ENCODE peak calls at places on chromosomes 2 and 18, in ten cellular contexts. G, Y, B, P, Q, M, K, A, W and X are unnamed samples. For H3K27me3 and H3K36me3, the result is how much of the 10 kb centered on the place peaks cover.

GRCh38 chr2:176129825-176130152 is 284 bp downstream of the HOXD8 start:
- DNase-seq in G (peak), Y (no peak), B (no peak), P (no peak), Q (no peak), M (no peak), K (no peak), A (peak), W (no peak), X (no peak)

GRCh38 chr2:20491739-20492531 is 45.1 kb downstream of the RHOB start:
- DNase-seq in G (no peak), Y (no peak), B (no peak), P (no peak), Q (no peak), M (no peak), K (no peak), A (no peak), W (no peak), X (no peak)

GRCh38 chr2:120920438-120920814 is 184.8 kb downstream of the GLI2 start:
- DNase-seq in G (no peak), Y (no peak), B (no peak), P (no peak), Q (no peak), M (no peak), K (peak), A (no peak), W (no peak), X (no peak)

GRCh38 chr18:48034651-48035555 is 104.4 kb upstream of the SMAD2 start:
- DNase-seq in G (no peak), Y (no peak), B (no peak), P (no peak), Q (no peak), M (peak), K (no peak), A (no peak), W (peak), X (no peak)

GRCh38 chr2:221844187-221844586 is 272.1 kb upstream of the EPHA4 start:
- DNase-seq in G (no peak), Y (no peak), B (no peak), P (no peak), Q (no peak), M (no peak), K (no peak), A (no peak), W (no peak), X (no peak)

GRCh38 chr2:137210039-137210438 is 444.7 kb downstream of the THSD7B start:
- DNase-seq in G (no peak), Y (no peak), B (no peak), P (no peak), Q (no peak), M (no peak), K (no peak), A (no peak), W (no peak), X (no peak)

GRCh38 chr2:218962859-218963492 is 3.5 kb downstream of the CDK5R2 start:
- DNase-seq in G (no peak), Y (peak), B (peak), P (peak), Q (peak), M (no peak), K (peak), A (peak), W (peak), X (peak)

GRCh38 chr2:229196448-229196847 is 74.6 kb downstream of the PID1 start:
- DNase-seq in G (no peak), Y (no peak), B (no peak), P (no peak), Q (no peak), M (no peak), K (no peak), A (no peak), W (no peak), X (no peak)

GRCh38 chr2:235049719-235050118 is 97.9 kb downstream of the SH3BP4 start:
- DNase-seq in G (no peak), Y (peak), B (no peak), P (no peak), Q (no peak), M (peak), K (no peak), A (no peak), W (no peak), X (peak)

GRCh38 chr2:219688560-219689445 is 61.4 kb downstream of the SLC4A3 start:
- DNase-seq in G (no peak), Y (no peak), B (no peak), P (peak), Q (no peak), M (no peak), K (peak), A (no peak), W (no peak), X (peak)

GRCh38 chr2:186126181-186126580 is 359.9 kb upstream of the ZC3H15 start:
- DNase-seq in G (no peak), Y (no peak), B (no peak), P (no peak), Q (no peak), M (no peak), K (peak), A (no peak), W (no peak), X (no peak)

GRCh38 chr2:191245046-191245868 is at the start of gene MYO1B:
- DNase-seq in G (peak), Y (peak), B (peak), P (peak), Q (peak), M (peak), K (peak), A (peak), W (peak), X (peak)
- H3K27me3 ChIP-seq in G (under half), Y (under half), B (under half), P (under half), Q (under half), M (under half), K (under half), A (under half), W (under half), X (under half)

GRCh38 chr18:58354791-58355190 is 274.1 kb downstream of the ALPK2 start:
- DNase-seq in G (no peak), Y (no peak), B (no peak), P (no peak), Q (no peak), M (no peak), K (no peak), A (no peak), W (no peak), X (no peak)
- H3K36me3 ChIP-seq in G (under half), Y (under half), B (half or more), P (half or more), Q (under half), M (under half), K (under half), A (under half), W (under half), X (under half)

DNA sequence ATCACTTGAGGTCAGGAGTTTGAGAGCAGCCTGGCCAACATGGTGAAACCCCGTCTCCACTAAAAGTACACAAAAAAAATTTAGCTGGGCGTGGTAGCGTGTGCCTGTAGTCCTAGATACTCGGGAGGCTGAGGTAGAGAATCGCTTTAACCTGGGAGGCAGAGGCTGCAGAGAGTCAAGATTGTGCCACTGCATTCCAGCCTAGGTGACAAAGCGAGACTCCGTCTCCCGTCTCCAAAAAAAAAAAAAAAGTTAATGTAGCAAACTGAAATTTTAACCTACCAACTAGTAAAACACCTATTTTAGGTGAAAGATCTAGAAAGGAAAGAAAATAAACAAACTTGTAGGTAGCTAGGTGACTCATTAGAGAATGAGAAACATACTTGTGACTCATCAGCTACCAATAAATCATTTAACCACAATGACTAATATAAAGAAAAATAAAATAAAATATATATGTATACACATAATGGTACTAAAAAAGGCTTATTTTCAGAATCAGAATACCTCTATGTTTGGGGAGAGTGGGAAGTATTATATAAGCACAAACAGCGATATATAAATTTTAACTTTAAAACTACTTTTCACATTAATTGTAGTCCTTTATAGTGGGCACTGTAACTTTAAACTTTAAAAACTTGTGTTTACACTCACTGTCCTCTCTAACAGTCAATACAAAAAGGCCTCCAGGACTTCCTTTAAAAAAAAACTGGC is 36.6 kb downstream of the DARS1 start:
- DNase-seq in G (no peak), Y (no peak), B (no peak), P (peak), Q (no peak), M (no peak), K (peak), A (no peak), W (no peak), X (no peak)
- H3K4me3 ChIP-seq in G (no peak), Y (no peak), B (no peak), P (no peak), Q (no peak), M (no peak), K (no peak), A (no peak), W (no peak), X (no peak)

DNA sequence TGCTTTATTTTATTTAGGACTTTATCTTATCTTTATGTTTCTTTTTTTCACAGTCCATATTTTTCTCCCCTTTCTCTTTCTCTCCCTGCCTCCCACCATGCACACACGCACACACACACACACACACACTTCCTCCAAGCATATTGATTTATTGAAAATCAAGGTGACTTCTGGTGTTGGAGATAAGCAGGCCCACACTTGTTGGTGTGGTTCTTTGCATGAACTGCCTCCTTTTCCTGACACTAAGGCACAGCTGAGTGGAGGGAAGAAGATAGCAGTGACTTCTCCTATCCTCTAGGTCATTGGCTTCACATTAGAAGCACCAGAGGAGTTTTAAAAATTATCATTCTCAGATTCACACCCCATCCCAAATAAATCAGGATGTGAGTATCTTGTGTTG is 18.0 kb downstream of the TBR1 start:
- DNase-seq in G (no peak), Y (no peak), B (no peak), P (no peak), Q (no peak), M (no peak), K (no peak), A (no peak), W (no peak), X (no peak)
- H3K27me3 ChIP-seq in G (under half), Y (under half), B (under half), P (under half), Q (half or more), M (under half), K (under half), A (half or more), W (under half), X (under half)

GRCh38 chr2:9403924-9404323 is 19.4 kb downstream of the ITGB1BP1 start:
- DNase-seq in G (no peak), Y (no peak), B (no peak), P (no peak), Q (no peak), M (no peak), K (peak), A (no peak), W (no peak), X (no peak)
- H3K36me3 ChIP-seq in G (under half), Y (under half), B (half or more), P (half or more), Q (under half), M (under half), K (under half), A (under half), W (half or more), X (under half)

GRCh38 chr18:76968073-76968472 is 145.7 kb downstream of the ZNF236 start:
- DNase-seq in G (no peak), Y (no peak), B (no peak), P (no peak), Q (peak), M (no peak), K (no peak), A (no peak), W (no peak), X (no peak)
- H3K4me3 ChIP-seq in G (no peak), Y (no peak), B (no peak), P (no peak), Q (peak), M (no peak), K (no peak), A (no peak), W (no peak), X (no peak)

GRCh38 chr2:9003616-9004337 is at the start of gene MBOAT2:
- DNase-seq in G (peak), Y (peak), B (peak), P (peak), Q (peak), M (peak), K (peak), A (peak), W (peak), X (peak)
- H3K27me3 ChIP-seq in G (under half), Y (under half), B (under half), P (under half), Q (under half), M (under half), K (under half), A (under half), W (under half), X (under half)